ENCODE peak calls at places on chromosomes 11 and 22, in seven cellular contexts. X is SK-N-SH; Y is endodermal cell; S is CD8-positive, alpha-beta T cell; Z is heart right ventricle; C is Peyer's patch; R is right lobe of liver. E is an unnamed sample.

GRCh38 chr22:46758867-46759290 is 3.6 kb upstream of the TBC1D22A start:
- DNase-seq in X (peak; percentile 50), Y (peak; percentile 89), S (peak; percentile 38), Z (no peak), C (peak; percentile 63), R (no peak), E (peak; percentile 30)

GRCh38 chr11:45872513-45873356 is 12.7 kb upstream of the MAPK8IP1 start:
- DNase-seq in X (peak; percentile 88), Y (peak; percentile 95), S (no peak), Z (no peak), C (no peak), R (no peak), E (no peak)

GRCh38 chr11:106403751-106404150 is 326.3 kb downstream of the AASDHPPT start:
- DNase-seq in X (no peak), Y (no peak), S (no peak), Z (no peak), C (no peak), R (no peak), E (no peak)

GRCh38 chr11:119318240-119319135 is 1.6 kb upstream of the MCAM start:
- DNase-seq in X (peak; percentile 47), Y (peak; percentile 88), S (no peak), Z (peak; percentile 64), C (peak; percentile 49), R (no peak), E (no peak)

GRCh38 chr11:62707277-62707771 is at the start of the genes BSCL2 and GNG3:
- DNase-seq in X (peak; percentile 39), Y (peak; percentile 99), S (no peak), Z (no peak), C (no peak), R (no peak), E (no peak)

GRCh38 chr11:117440258-117440657 is 112.6 kb downstream of the CEP164 start:
- DNase-seq in X (no peak), Y (no peak), S (no peak), Z (no peak), C (no peak), R (no peak), E (no peak)

GRCh38 chr11:21385669-21386068 is 716.3 kb downstream of the NELL1 start:
- DNase-seq in X (no peak), Y (no peak), S (no peak), Z (no peak), C (no peak), R (no peak), E (no peak)

GRCh38 chr11:100929377-100929776 is 200.2 kb downstream of the PGR start:
- DNase-seq in X (no peak), Y (no peak), S (no peak), Z (no peak), C (no peak), R (no peak), E (no peak)

GRCh38 chr11:65973439-65974110 is 12.0 kb downstream of the SART1 start:
- DNase-seq in X (no peak), Y (no peak), S (no peak), Z (no peak), C (no peak), R (no peak), E (no peak)

GRCh38 chr11:17162376-17162775 is 45.4 kb downstream of the PIK3C2A start:
- DNase-seq in X (no peak), Y (no peak), S (no peak), Z (no peak), C (no peak), R (no peak), E (no peak)
- H3K4me1 ChIP-seq in X (peaks cover 5% of the 10 kb centered on the region), Y (peaks cover 5% of the 10 kb centered on the region), S (peaks cover 26% of the 10 kb centered on the region), Z (no peaks in the 10 kb centered on the region), C (no peaks in the 10 kb centered on the region), R (no peaks in the 10 kb centered on the region), E (peaks cover 17% of the 10 kb centered on the region)

GRCh38 chr11:2791139-2791520 is 91.3 kb upstream of the KCNQ1OT1 start:
- DNase-seq in X (no peak), Y (peak; percentile 40), S (no peak), Z (no peak), C (no peak), R (peak; percentile 37), E (no peak)

GRCh38 chr11:2792376-2793250 is 92.8 kb upstream of the KCNQ1OT1 start:
- DNase-seq in X (no peak), Y (peak; percentile 45), S (no peak), Z (no peak), C (peak; percentile 31), R (peak; percentile 35), E (no peak)

GRCh38 chr11:2789791-2790580 is 90.2 kb upstream of the KCNQ1OT1 start:
- DNase-seq in X (no peak), Y (peak; percentile 33), S (no peak), Z (no peak), C (peak; percentile 39), R (peak; percentile 42), E (no peak)

GRCh38 chr11:2790581-2790925 is 90.8 kb upstream of the KCNQ1OT1 start:
- DNase-seq in X (no peak), Y (peak; percentile 27), S (no peak), Z (no peak), C (peak; percentile 40), R (peak; percentile 39), E (no peak)

DNA sequence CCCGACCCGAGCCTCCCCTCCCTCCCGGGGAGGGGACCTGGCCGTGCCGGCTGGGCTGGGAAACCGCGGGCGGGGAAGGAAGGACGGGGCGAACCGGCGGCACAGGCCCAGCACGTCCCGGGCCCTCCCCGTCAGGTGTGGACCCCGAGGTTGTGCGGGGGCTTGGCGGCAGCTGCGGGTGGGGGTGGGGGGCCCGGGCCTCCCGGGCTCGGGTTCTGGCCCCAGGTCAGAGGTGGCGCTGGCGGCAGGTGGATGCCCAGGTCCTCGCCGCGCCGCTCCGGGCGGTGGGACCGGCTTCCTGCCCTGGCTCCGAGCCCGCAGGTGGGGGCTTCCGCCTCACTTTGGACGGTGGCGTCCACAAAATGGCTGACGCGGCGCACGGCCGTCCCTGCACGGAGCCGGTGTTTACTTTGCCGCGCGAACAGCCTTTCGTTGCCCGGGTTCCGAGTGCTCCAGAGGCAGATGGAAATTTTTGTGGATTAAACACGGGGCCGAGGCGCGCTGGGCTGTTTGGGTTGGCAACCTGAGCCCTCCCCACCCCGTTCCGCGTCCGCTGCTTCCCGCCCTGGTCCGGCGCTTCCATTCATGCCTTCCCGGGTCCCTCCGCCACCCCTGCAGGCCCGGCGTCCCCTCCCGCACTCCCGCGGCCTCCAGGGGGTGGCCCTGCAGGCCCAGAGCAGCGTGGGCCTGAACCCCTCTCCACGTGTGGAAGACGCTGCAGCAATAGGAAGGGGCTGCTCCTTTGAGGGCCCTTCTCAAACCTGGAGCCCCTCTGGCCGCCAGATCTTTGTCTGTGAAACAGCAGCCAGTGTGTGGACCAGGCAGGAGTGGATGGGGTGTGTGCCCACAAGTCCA is 92.0 kb upstream of the KCNQ1OT1 start:
- DNase-seq in X (no peak), Y (peak; percentile 45), S (no peak), Z (no peak), C (peak; percentile 52), R (peak; percentile 42), E (peak; percentile 37)
- H3K4me3 ChIP-seq in X (no peak overlapping the region), Y (no peak overlapping the region), S (peak overlapping the region; percentile 60), Z (no peak overlapping the region), C (peak overlapping the region; percentile 39), R (peak overlapping the region; percentile 34), E (peak overlapping the region; percentile 55)

GRCh38 chr11:113957016-113957415 is 17.9 kb upstream of the HTR3A start:
- DNase-seq in X (no peak), Y (no peak), S (no peak), Z (no peak), C (no peak), R (no peak), E (no peak)

GRCh38 chr11:113960702-113961330 is 14.1 kb upstream of the HTR3A start:
- DNase-seq in X (no peak), Y (no peak), S (no peak), Z (no peak), C (no peak), R (no peak), E (no peak)
- H3K27ac ChIP-seq in X (no peak overlapping the region), Y (no peak overlapping the region), S (no peak overlapping the region), Z (no peak overlapping the region), C (no peak overlapping the region), R (no peak overlapping the region), E (no peak overlapping the region)

GRCh38 chr11:126134461-126135155 is 71.9 kb upstream of the CDON start:
- DNase-seq in X (no peak), Y (no peak), S (no peak), Z (no peak), C (no peak), R (no peak), E (no peak)
- H3K4me1 ChIP-seq in X (peaks cover 20% of the 10 kb centered on the region), Y (no peaks in the 10 kb centered on the region), S (no peaks in the 10 kb centered on the region), Z (peaks cover 2% of the 10 kb centered on the region), C (no peaks in the 10 kb centered on the region), R (no peaks in the 10 kb centered on the region), E (no peaks in the 10 kb centered on the region)

DNA sequence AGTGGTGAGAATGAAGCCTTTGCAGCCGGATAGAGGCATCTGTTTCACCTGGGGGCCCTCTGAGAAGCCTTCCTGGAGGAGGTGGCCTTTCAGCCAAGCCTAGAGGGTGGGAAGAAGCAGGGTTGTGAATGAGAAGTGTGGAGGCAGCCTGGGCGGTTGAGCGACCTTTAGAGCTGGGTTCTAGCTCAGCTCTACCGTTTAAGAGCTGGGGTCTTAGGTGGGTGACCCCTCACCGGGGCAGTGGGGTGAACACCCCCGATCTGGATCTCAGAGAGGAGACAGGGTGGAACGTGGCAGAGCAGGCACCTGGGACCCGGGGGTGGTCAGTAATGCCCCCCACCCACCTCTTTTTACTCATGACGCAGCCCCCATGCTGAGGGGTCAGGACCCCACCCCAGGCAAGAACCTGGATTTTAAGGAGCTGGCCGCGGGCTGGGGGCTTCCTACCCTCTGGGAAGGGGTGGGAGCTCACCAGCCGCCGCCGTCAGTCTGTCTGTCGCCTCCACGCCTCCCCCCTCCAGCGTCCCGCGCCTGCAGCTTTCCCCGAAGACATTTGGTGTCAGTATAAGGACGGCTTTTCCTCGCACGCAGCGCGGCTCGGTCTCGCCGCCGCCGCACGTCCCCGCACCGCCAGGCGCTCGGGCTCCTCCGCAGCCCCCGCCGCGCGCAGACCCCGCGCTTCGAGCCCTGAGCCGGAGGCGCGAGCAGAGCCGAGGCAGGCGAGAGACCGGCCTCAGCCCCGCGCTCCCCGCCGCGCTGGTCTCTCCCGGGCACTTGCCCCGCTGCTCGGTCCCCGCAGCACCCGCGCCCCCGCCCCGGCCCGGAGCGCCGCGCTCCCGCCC is 13.4 kb upstream of the CACNA1I start:
- DNase-seq in X (peak; percentile 71), Y (peak; percentile 66), S (peak; percentile 20), Z (no peak), C (no peak), R (no peak), E (peak; percentile 66)
- H3K4me3 ChIP-seq in X (peak overlapping the region; percentile 23), Y (peak overlapping the region; percentile 56), S (peak overlapping the region; percentile 22), Z (no peak overlapping the region), C (peak overlapping the region; percentile 36), R (no peak overlapping the region), E (peak overlapping the region; percentile 17)

DNA sequence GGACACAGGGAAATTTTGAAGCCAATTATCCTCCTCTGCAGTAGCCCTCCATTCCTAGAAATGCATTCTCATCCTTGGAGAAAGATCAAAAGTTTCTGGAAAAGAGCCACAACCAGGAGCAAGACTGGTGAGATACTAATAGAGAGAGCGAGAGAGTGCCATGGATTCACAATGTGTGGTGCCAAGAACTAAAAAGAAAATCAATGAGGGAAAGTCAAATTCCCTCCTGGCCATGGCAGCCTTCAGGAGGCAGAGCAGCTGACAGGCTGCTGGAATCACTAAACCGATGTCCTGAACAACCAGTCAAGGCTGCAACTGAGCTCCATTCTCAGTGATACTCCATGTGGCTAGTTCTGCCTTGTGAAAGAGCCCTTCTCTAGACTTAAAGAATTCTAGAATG is 561.0 kb downstream of the SOX6 start:
- DNase-seq in X (no peak), Y (no peak), S (no peak), Z (no peak), C (no peak), R (no peak), E (no peak)
- H3K27ac ChIP-seq in X (no peak overlapping the region), Y (no peak overlapping the region), S (no peak overlapping the region), Z (no peak overlapping the region), C (no peak overlapping the region), R (no peak overlapping the region), E (no peak overlapping the region)